ENCODE peak calls at places on chromosomes 11 and 22, in seven cellular contexts. U is H1, G is H9, J is neuronal stem cell, Z is IMR-90, E is mesenchymal stem cell, A is trophoblast cell. H is an unnamed sample.

GRCh38 chr11:126816655-126817054 is 183.9 kb downstream of the KIRREL3 start:
- DNase-seq in A (no peak), U (no peak), G (no peak), J (no peak), E (peak; percentile 10), Z (no peak), H (peak; percentile 32)

GRCh38 chr11:28123151-28123571 is 15.0 kb downstream of the METTL15 start:
- DNase-seq in J (no peak), G (no peak), E (peak; percentile 74), U (no peak), Z (peak; percentile 82), A (no peak), H (no peak)

GRCh38 chr11:71330349-71330748 is 78.0 kb upstream of the SHANK2 start:
- DNase-seq in J (no peak), E (no peak), U (no peak), Z (no peak), G (no peak), A (no peak), H (no peak)

GRCh38 chr22:17742528-17742902 is 31.8 kb downstream of the BID start:
- DNase-seq in J (peak; percentile 82), Z (peak; percentile 66), U (peak; percentile 96), E (peak; percentile 67), A (peak; percentile 78), G (peak; percentile 92), H (peak; percentile 93)

GRCh38 chr11:118715245-118715807 is 35.9 kb upstream of the TREH start:
- DNase-seq in Z (no peak), U (peak; percentile 51), A (no peak), G (no peak), E (peak; percentile 23), J (no peak), H (peak; percentile 74)

GRCh38 chr11:114082767-114083181 is 23.3 kb downstream of the ZBTB16 start:
- DNase-seq in Z (no peak), J (no peak), G (no peak), A (no peak), U (no peak), E (no peak), H (no peak)

GRCh38 chr11:57402188-57403066 is 12.0 kb upstream of the PRG2 start:
- DNase-seq in G (no peak), U (no peak), A (peak; percentile 85), Z (no peak), J (no peak), E (no peak), H (peak; percentile 94)

GRCh38 chr11:44596541-44597276 is 31.2 kb downstream of the CD82 start:
- DNase-seq in G (no peak), A (no peak), U (no peak), E (no peak), J (no peak), Z (no peak), H (peak; percentile 13)

GRCh38 chr11:123474994-123475393 is 44.9 kb downstream of the GRAMD1B start:
- DNase-seq in J (no peak), U (no peak), A (peak; percentile 95), Z (peak; percentile 47), G (no peak), E (no peak), H (no peak)

GRCh38 chr11:34890812-34891211 is 25.4 kb downstream of the APIP start:
- DNase-seq in E (peak; percentile 36), Z (peak; percentile 55), G (no peak), J (no peak), U (no peak), A (no peak), H (no peak)

GRCh38 chr11:29263971-29264682 is 752.7 kb downstream of the KCNA4 start:
- DNase-seq in G (no peak), E (no peak), U (no peak), A (no peak), J (no peak), Z (peak; percentile 54), H (no peak)

GRCh38 chr11:131759140-131759539 is 388.7 kb downstream of the NTM start:
- DNase-seq in J (no peak), E (no peak), A (no peak), U (no peak), G (no peak), Z (no peak), H (no peak)

GRCh38 chr11:120651836-120652235 is 140.3 kb downstream of the GRIK4 start:
- DNase-seq in E (no peak), U (no peak), J (no peak), G (no peak), A (no peak), Z (no peak), H (no peak)

GRCh38 chr11:59368238-59369022 is 9.7 kb downstream of the OR5AN1 start:
- DNase-seq in Z (no peak), E (no peak), U (no peak), A (no peak), J (no peak), G (no peak), H (no peak)

GRCh38 chr22:46908641-46909107 is 146.2 kb downstream of the TBC1D22A start:
- DNase-seq in U (peak; percentile 45), J (no peak), A (no peak), E (no peak), Z (no peak), G (no peak), H (peak; percentile 27)

GRCh38 chr22:37880668-37881440 is 25.2 kb upstream of the MICALL1 start:
- DNase-seq in G (no peak), E (peak; percentile 55), A (no peak), U (no peak), Z (peak; percentile 84), J (no peak), H (no peak)

GRCh38 chr22:21044931-21045584 is 688 bp upstream of the LRRC74B start:
- DNase-seq in A (peak; percentile 96), G (no peak), U (no peak), Z (peak; percentile 65), J (no peak), E (peak; percentile 89), H (peak; percentile 76)

GRCh38 chr11:14300661-14301304 is 58.2 kb downstream of the RRAS2 start:
- DNase-seq in Z (peak; percentile 74), G (peak; percentile 75), E (peak; percentile 82), A (peak; percentile 50), J (peak; percentile 38), U (no peak), H (peak; percentile 94)

DNA sequence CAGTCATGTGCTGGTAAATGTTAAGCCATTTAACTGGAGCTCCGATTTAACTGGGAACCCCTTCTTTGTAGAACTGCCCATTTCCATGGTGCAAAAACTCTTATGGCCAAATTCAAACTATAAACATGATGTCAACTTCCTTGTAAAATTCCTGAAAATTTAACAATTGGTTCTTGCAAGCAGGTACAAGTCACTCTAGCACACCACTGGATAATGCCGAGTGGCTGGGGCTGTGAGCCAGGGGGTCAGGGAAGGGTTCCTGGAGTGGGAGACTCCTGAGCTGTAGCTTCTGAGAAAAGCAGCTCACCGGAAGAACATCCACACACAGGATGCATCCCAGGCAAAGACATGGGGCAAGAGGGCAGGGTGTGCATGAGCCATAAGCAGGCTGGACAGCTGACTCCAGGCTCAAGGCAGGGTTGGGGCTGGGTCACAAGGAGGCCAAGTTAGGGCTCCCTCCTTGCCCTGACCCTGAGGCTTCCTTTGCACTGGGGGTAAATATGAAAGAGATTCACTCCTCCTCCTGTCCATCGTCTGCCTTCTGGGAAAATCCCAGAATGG is 18.2 kb downstream of the P2RY2 start:
- DNase-seq in G (peak; percentile 17), E (no peak), U (no peak), Z (no peak), J (no peak), A (no peak), H (no peak)
- H3K23ac ChIP-seq in G (no peak overlapping the region), E (no peak overlapping the region), U (no peak overlapping the region), Z (no peak overlapping the region), J (no peak overlapping the region), A (no peak overlapping the region), H (no peak overlapping the region)

GRCh38 chr22:25630446-25630845 is 66.0 kb downstream of the GRK3 start:
- DNase-seq in A (no peak), J (no peak), U (no peak), Z (no peak), E (no peak), G (no peak), H (no peak)
- H3K18ac ChIP-seq in A (no peak overlapping the region), J (no peak overlapping the region), U (no peak overlapping the region), Z (no peak overlapping the region), E (no peak overlapping the region), G (no peak overlapping the region), H (no peak overlapping the region)

DNA sequence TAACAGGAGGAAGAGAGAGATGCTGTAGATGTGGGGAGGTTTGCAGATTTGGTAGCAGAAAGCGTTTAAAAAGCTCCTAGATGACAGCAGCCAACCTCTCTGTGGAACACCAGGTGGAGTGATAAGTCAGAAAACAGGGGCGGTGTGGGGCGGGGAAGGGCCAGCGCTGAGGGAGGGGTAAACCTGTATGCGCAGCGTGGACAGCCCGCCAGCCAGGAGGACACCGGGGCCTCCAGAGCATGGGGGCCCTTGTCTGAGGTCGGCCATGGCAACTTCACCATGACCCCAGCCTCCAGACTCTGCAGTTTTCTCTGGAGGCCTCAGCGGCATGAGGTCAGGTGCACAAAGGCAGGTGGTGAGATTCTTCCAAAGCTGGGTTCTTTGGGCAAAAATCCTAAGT is 423.7 kb downstream of the BRD1 start:
- DNase-seq in J (no peak), A (no peak), G (peak; percentile 17), Z (no peak), E (no peak), U (no peak), H (no peak)
- H3K23ac ChIP-seq in J (no peak overlapping the region), A (no peak overlapping the region), G (no peak overlapping the region), Z (no peak overlapping the region), E (no peak overlapping the region), U (no peak overlapping the region), H (no peak overlapping the region)

GRCh38 chr11:61846351-61846750 is 18.3 kb downstream of the FADS2 start:
- DNase-seq in U (no peak), G (no peak), Z (no peak), A (no peak), J (no peak), E (no peak), H (no peak)
- H3K18ac ChIP-seq in U (no peak overlapping the region), G (no peak overlapping the region), Z (no peak overlapping the region), A (no peak overlapping the region), J (no peak overlapping the region), E (no peak overlapping the region), H (no peak overlapping the region)

GRCh38 chr22:44273175-44273574 is 39.6 kb downstream of the SHISAL1 start:
- DNase-seq in G (no peak), J (no peak), Z (no peak), A (no peak), U (no peak), E (no peak), H (no peak)
- H3K23ac ChIP-seq in G (no peak overlapping the region), J (no peak overlapping the region), Z (no peak overlapping the region), A (no peak overlapping the region), U (no peak overlapping the region), E (no peak overlapping the region), H (no peak overlapping the region)

GRCh38 chr11:86039094-86039493 is 29.8 kb downstream of the PICALM start:
- DNase-seq in A (no peak), U (no peak), Z (no peak), E (no peak), J (no peak), G (no peak), H (no peak)
- H3K18ac ChIP-seq in A (no peak overlapping the region), U (no peak overlapping the region), Z (no peak overlapping the region), E (no peak overlapping the region), J (no peak overlapping the region), G (no peak overlapping the region), H (no peak overlapping the region)

H was measured in mesendoderm.